ENCODE peak calls at places on chromosome 10, in eight cellular contexts. One of them, this sample, is unnamed.

GRCh38 chr10:124646483-124647352 is 97.5 kb downstream of the FAM53B start:
- DNase-seq in iris pigment epithelial cell: peak
- DNase-seq in activated CD8-positive, alpha-beta memory T cell treated with anti-CD3 and anti-CD28 coated beads, Interleukin-2, amount 50 U/mL, for 48 hours: no peak
- DNase-seq in posterior vena cava: peak
- DNase-seq in memory B cell: no peak
- DNase-seq in germinal center: no peak
- DNase-seq in T follicular helper cell: no peak
- DNase-seq in stimulated activated CD8-positive, alpha-beta memory T cell treated with anti-CD3 and anti-CD28 coated beads, Interleukin-7, amount 100 ng/mL, for 4 hours: no peak
- DNase-seq in this sample: no peak

GRCh38 chr10:77490915-77491314 is 146.7 kb downstream of the KCNMA1 start:
- DNase-seq in iris pigment epithelial cell: peak
- DNase-seq in activated CD8-positive, alpha-beta memory T cell treated with anti-CD3 and anti-CD28 coated beads, Interleukin-2, amount 50 U/mL, for 48 hours: no peak
- DNase-seq in memory B cell: no peak
- DNase-seq in posterior vena cava: no peak
- DNase-seq in stimulated activated CD8-positive, alpha-beta memory T cell treated with anti-CD3 and anti-CD28 coated beads, Interleukin-7, amount 100 ng/mL, for 4 hours: no peak
- DNase-seq in T follicular helper cell: no peak
- DNase-seq in germinal center: no peak
- DNase-seq in this sample: no peak

GRCh38 chr10:100717166-100717565 is 28.2 kb upstream of the PAX2 start:
- DNase-seq in posterior vena cava: no peak
- DNase-seq in memory B cell: no peak
- DNase-seq in activated CD8-positive, alpha-beta memory T cell treated with anti-CD3 and anti-CD28 coated beads, Interleukin-2, amount 50 U/mL, for 48 hours: no peak
- DNase-seq in T follicular helper cell: no peak
- DNase-seq in germinal center: no peak
- DNase-seq in stimulated activated CD8-positive, alpha-beta memory T cell treated with anti-CD3 and anti-CD28 coated beads, Interleukin-7, amount 100 ng/mL, for 4 hours: no peak
- DNase-seq in iris pigment epithelial cell: no peak
- DNase-seq in this sample: no peak

GRCh38 chr10:112374724-112375541 is 1.0 kb downstream of the ACSL5 start:
- DNase-seq in T follicular helper cell: no peak
- DNase-seq in activated CD8-positive, alpha-beta memory T cell treated with anti-CD3 and anti-CD28 coated beads, Interleukin-2, amount 50 U/mL, for 48 hours: peak
- DNase-seq in posterior vena cava: no peak
- DNase-seq in memory B cell: peak
- DNase-seq in germinal center: peak
- DNase-seq in stimulated activated CD8-positive, alpha-beta memory T cell treated with anti-CD3 and anti-CD28 coated beads, Interleukin-7, amount 100 ng/mL, for 4 hours: no peak
- DNase-seq in iris pigment epithelial cell: peak
- DNase-seq in this sample: no peak

GRCh38 chr10:34670101-34670500 is 145.0 kb downstream of the PARD3 start:
- DNase-seq in iris pigment epithelial cell: no peak
- DNase-seq in T follicular helper cell: no peak
- DNase-seq in activated CD8-positive, alpha-beta memory T cell treated with anti-CD3 and anti-CD28 coated beads, Interleukin-2, amount 50 U/mL, for 48 hours: no peak
- DNase-seq in memory B cell: no peak
- DNase-seq in stimulated activated CD8-positive, alpha-beta memory T cell treated with anti-CD3 and anti-CD28 coated beads, Interleukin-7, amount 100 ng/mL, for 4 hours: no peak
- DNase-seq in germinal center: no peak
- DNase-seq in posterior vena cava: no peak
- DNase-seq in this sample: no peak

GRCh38 chr10:15703167-15703880 is 16.4 kb downstream of the ITGA8 start:
- DNase-seq in stimulated activated CD8-positive, alpha-beta memory T cell treated with anti-CD3 and anti-CD28 coated beads, Interleukin-7, amount 100 ng/mL, for 4 hours: no peak
- DNase-seq in germinal center: no peak
- DNase-seq in activated CD8-positive, alpha-beta memory T cell treated with anti-CD3 and anti-CD28 coated beads, Interleukin-2, amount 50 U/mL, for 48 hours: no peak
- DNase-seq in T follicular helper cell: no peak
- DNase-seq in posterior vena cava: no peak
- DNase-seq in memory B cell: no peak
- DNase-seq in iris pigment epithelial cell: peak
- DNase-seq in this sample: no peak

GRCh38 chr10:71211759-71212248 is 566 bp upstream of the UNC5B start:
- DNase-seq in stimulated activated CD8-positive, alpha-beta memory T cell treated with anti-CD3 and anti-CD28 coated beads, Interleukin-7, amount 100 ng/mL, for 4 hours: no peak
- DNase-seq in memory B cell: no peak
- DNase-seq in T follicular helper cell: no peak
- DNase-seq in iris pigment epithelial cell: no peak
- DNase-seq in posterior vena cava: no peak
- DNase-seq in activated CD8-positive, alpha-beta memory T cell treated with anti-CD3 and anti-CD28 coated beads, Interleukin-2, amount 50 U/mL, for 48 hours: peak
- DNase-seq in germinal center: no peak
- DNase-seq in this sample: no peak

GRCh38 chr10:109974509-109975191 is 33.1 kb upstream of the ADD3 start:
- DNase-seq in activated CD8-positive, alpha-beta memory T cell treated with anti-CD3 and anti-CD28 coated beads, Interleukin-2, amount 50 U/mL, for 48 hours: no peak
- DNase-seq in iris pigment epithelial cell: peak
- DNase-seq in T follicular helper cell: no peak
- DNase-seq in memory B cell: no peak
- DNase-seq in stimulated activated CD8-positive, alpha-beta memory T cell treated with anti-CD3 and anti-CD28 coated beads, Interleukin-7, amount 100 ng/mL, for 4 hours: no peak
- DNase-seq in posterior vena cava: no peak
- DNase-seq in germinal center: no peak
- DNase-seq in this sample: no peak

GRCh38 chr10:97584060-97584797 is at the start of gene HOGA1:
- DNase-seq in activated CD8-positive, alpha-beta memory T cell treated with anti-CD3 and anti-CD28 coated beads, Interleukin-2, amount 50 U/mL, for 48 hours: no peak
- DNase-seq in memory B cell: no peak
- DNase-seq in T follicular helper cell: no peak
- DNase-seq in germinal center: no peak
- DNase-seq in posterior vena cava: peak
- DNase-seq in stimulated activated CD8-positive, alpha-beta memory T cell treated with anti-CD3 and anti-CD28 coated beads, Interleukin-7, amount 100 ng/mL, for 4 hours: no peak
- DNase-seq in iris pigment epithelial cell: peak
- DNase-seq in this sample: no peak

GRCh38 chr10:46554166-46554781 is 2.2 kb downstream of the GPRIN2 start:
- DNase-seq in memory B cell: no peak
- DNase-seq in activated CD8-positive, alpha-beta memory T cell treated with anti-CD3 and anti-CD28 coated beads, Interleukin-2, amount 50 U/mL, for 48 hours: no peak
- DNase-seq in germinal center: no peak
- DNase-seq in posterior vena cava: no peak
- DNase-seq in T follicular helper cell: no peak
- DNase-seq in stimulated activated CD8-positive, alpha-beta memory T cell treated with anti-CD3 and anti-CD28 coated beads, Interleukin-7, amount 100 ng/mL, for 4 hours: no peak
- DNase-seq in iris pigment epithelial cell: no peak
- DNase-seq in this sample: no peak

GRCh38 chr10:35172574-35172973 is 45.9 kb downstream of the CREM start:
- DNase-seq in T follicular helper cell: no peak
- DNase-seq in iris pigment epithelial cell: peak
- DNase-seq in stimulated activated CD8-positive, alpha-beta memory T cell treated with anti-CD3 and anti-CD28 coated beads, Interleukin-7, amount 100 ng/mL, for 4 hours: no peak
- DNase-seq in posterior vena cava: no peak
- DNase-seq in memory B cell: no peak
- DNase-seq in germinal center: no peak
- DNase-seq in activated CD8-positive, alpha-beta memory T cell treated with anti-CD3 and anti-CD28 coated beads, Interleukin-2, amount 50 U/mL, for 48 hours: no peak
- DNase-seq in this sample: no peak

GRCh38 chr10:129622736-129623135 is 155.7 kb downstream of the MGMT start:
- DNase-seq in stimulated activated CD8-positive, alpha-beta memory T cell treated with anti-CD3 and anti-CD28 coated beads, Interleukin-7, amount 100 ng/mL, for 4 hours: no peak
- DNase-seq in activated CD8-positive, alpha-beta memory T cell treated with anti-CD3 and anti-CD28 coated beads, Interleukin-2, amount 50 U/mL, for 48 hours: no peak
- DNase-seq in posterior vena cava: no peak
- DNase-seq in memory B cell: no peak
- DNase-seq in germinal center: no peak
- DNase-seq in iris pigment epithelial cell: peak
- DNase-seq in T follicular helper cell: no peak
- DNase-seq in this sample: no peak

GRCh38 chr10:44071479-44071878 is 313.4 kb downstream of the CXCL12 start:
- DNase-seq in activated CD8-positive, alpha-beta memory T cell treated with anti-CD3 and anti-CD28 coated beads, Interleukin-2, amount 50 U/mL, for 48 hours: no peak
- DNase-seq in memory B cell: no peak
- DNase-seq in stimulated activated CD8-positive, alpha-beta memory T cell treated with anti-CD3 and anti-CD28 coated beads, Interleukin-7, amount 100 ng/mL, for 4 hours: no peak
- DNase-seq in iris pigment epithelial cell: no peak
- DNase-seq in posterior vena cava: no peak
- DNase-seq in germinal center: no peak
- DNase-seq in T follicular helper cell: no peak
- DNase-seq in this sample: no peak

GRCh38 chr10:79334573-79334972 is 12.7 kb upstream of the PPIF start:
- DNase-seq in stimulated activated CD8-positive, alpha-beta memory T cell treated with anti-CD3 and anti-CD28 coated beads, Interleukin-7, amount 100 ng/mL, for 4 hours: no peak
- DNase-seq in T follicular helper cell: no peak
- DNase-seq in germinal center: no peak
- DNase-seq in posterior vena cava: no peak
- DNase-seq in activated CD8-positive, alpha-beta memory T cell treated with anti-CD3 and anti-CD28 coated beads, Interleukin-2, amount 50 U/mL, for 48 hours: no peak
- DNase-seq in iris pigment epithelial cell: no peak
- DNase-seq in memory B cell: no peak
- DNase-seq in this sample: no peak

GRCh38 chr10:122230222-122230621 is 40.9 kb upstream of the BTBD16 start:
- DNase-seq in iris pigment epithelial cell: no peak
- DNase-seq in posterior vena cava: peak
- DNase-seq in germinal center: no peak
- DNase-seq in activated CD8-positive, alpha-beta memory T cell treated with anti-CD3 and anti-CD28 coated beads, Interleukin-2, amount 50 U/mL, for 48 hours: no peak
- DNase-seq in T follicular helper cell: no peak
- DNase-seq in stimulated activated CD8-positive, alpha-beta memory T cell treated with anti-CD3 and anti-CD28 coated beads, Interleukin-7, amount 100 ng/mL, for 4 hours: no peak
- DNase-seq in memory B cell: no peak
- DNase-seq in this sample: no peak

GRCh38 chr10:123891147-123892011 is at the start of gene CPXM2:
- DNase-seq in iris pigment epithelial cell: no peak
- DNase-seq in posterior vena cava: peak
- DNase-seq in memory B cell: no peak
- DNase-seq in stimulated activated CD8-positive, alpha-beta memory T cell treated with anti-CD3 and anti-CD28 coated beads, Interleukin-7, amount 100 ng/mL, for 4 hours: no peak
- DNase-seq in activated CD8-positive, alpha-beta memory T cell treated with anti-CD3 and anti-CD28 coated beads, Interleukin-2, amount 50 U/mL, for 48 hours: no peak
- DNase-seq in T follicular helper cell: no peak
- DNase-seq in germinal center: no peak
- DNase-seq in this sample: no peak

GRCh38 chr10:70324951-70325781 is 41.4 kb upstream of the NPFFR1 start:
- DNase-seq in stimulated activated CD8-positive, alpha-beta memory T cell treated with anti-CD3 and anti-CD28 coated beads, Interleukin-7, amount 100 ng/mL, for 4 hours: no peak
- DNase-seq in posterior vena cava: peak
- DNase-seq in activated CD8-positive, alpha-beta memory T cell treated with anti-CD3 and anti-CD28 coated beads, Interleukin-2, amount 50 U/mL, for 48 hours: no peak
- DNase-seq in T follicular helper cell: no peak
- DNase-seq in germinal center: no peak
- DNase-seq in memory B cell: no peak
- DNase-seq in iris pigment epithelial cell: no peak
- DNase-seq in this sample: no peak

GRCh38 chr10:84908491-84908890 is 580.1 kb downstream of the CCSER2 start:
- DNase-seq in memory B cell: no peak
- DNase-seq in stimulated activated CD8-positive, alpha-beta memory T cell treated with anti-CD3 and anti-CD28 coated beads, Interleukin-7, amount 100 ng/mL, for 4 hours: no peak
- DNase-seq in activated CD8-positive, alpha-beta memory T cell treated with anti-CD3 and anti-CD28 coated beads, Interleukin-2, amount 50 U/mL, for 48 hours: no peak
- DNase-seq in posterior vena cava: no peak
- DNase-seq in iris pigment epithelial cell: no peak
- DNase-seq in germinal center: no peak
- DNase-seq in T follicular helper cell: no peak
- DNase-seq in this sample: no peak

GRCh38 chr10:26730548-26730947 is 33.0 kb downstream of the PDSS1 start:
- DNase-seq in iris pigment epithelial cell: no peak
- DNase-seq in memory B cell: no peak
- DNase-seq in posterior vena cava: no peak
- DNase-seq in germinal center: peak
- DNase-seq in activated CD8-positive, alpha-beta memory T cell treated with anti-CD3 and anti-CD28 coated beads, Interleukin-2, amount 50 U/mL, for 48 hours: no peak
- DNase-seq in T follicular helper cell: no peak
- DNase-seq in stimulated activated CD8-positive, alpha-beta memory T cell treated with anti-CD3 and anti-CD28 coated beads, Interleukin-7, amount 100 ng/mL, for 4 hours: no peak
- DNase-seq in this sample: no peak

GRCh38 chr10:70247360-70247759 is 14.1 kb upstream of the PPA1 start:
- DNase-seq in activated CD8-positive, alpha-beta memory T cell treated with anti-CD3 and anti-CD28 coated beads, Interleukin-2, amount 50 U/mL, for 48 hours: no peak
- DNase-seq in iris pigment epithelial cell: no peak
- DNase-seq in T follicular helper cell: no peak
- DNase-seq in memory B cell: no peak
- DNase-seq in germinal center: no peak
- DNase-seq in posterior vena cava: no peak
- DNase-seq in stimulated activated CD8-positive, alpha-beta memory T cell treated with anti-CD3 and anti-CD28 coated beads, Interleukin-7, amount 100 ng/mL, for 4 hours: no peak
- DNase-seq in this sample: no peak

GRCh38 chr10:93403741-93404354 is 78.3 kb downstream of the MYOF start:
- DNase-seq in iris pigment epithelial cell: peak
- DNase-seq in memory B cell: no peak
- DNase-seq in germinal center: no peak
- DNase-seq in stimulated activated CD8-positive, alpha-beta memory T cell treated with anti-CD3 and anti-CD28 coated beads, Interleukin-7, amount 100 ng/mL, for 4 hours: no peak
- DNase-seq in activated CD8-positive, alpha-beta memory T cell treated with anti-CD3 and anti-CD28 coated beads, Interleukin-2, amount 50 U/mL, for 48 hours: no peak
- DNase-seq in T follicular helper cell: no peak
- DNase-seq in posterior vena cava: no peak
- DNase-seq in this sample: no peak

GRCh38 chr10:92418221-92418620 is 127.3 kb downstream of the MARCHF5 start:
- DNase-seq in iris pigment epithelial cell: peak
- DNase-seq in posterior vena cava: no peak
- DNase-seq in T follicular helper cell: no peak
- DNase-seq in stimulated activated CD8-positive, alpha-beta memory T cell treated with anti-CD3 and anti-CD28 coated beads, Interleukin-7, amount 100 ng/mL, for 4 hours: no peak
- DNase-seq in activated CD8-positive, alpha-beta memory T cell treated with anti-CD3 and anti-CD28 coated beads, Interleukin-2, amount 50 U/mL, for 48 hours: no peak
- DNase-seq in germinal center: no peak
- DNase-seq in memory B cell: no peak
- DNase-seq in this sample: no peak

GRCh38 chr10:7610651-7611389 is 55.9 kb downstream of the ITIH5 start:
- DNase-seq in memory B cell: no peak
- DNase-seq in posterior vena cava: peak
- DNase-seq in stimulated activated CD8-positive, alpha-beta memory T cell treated with anti-CD3 and anti-CD28 coated beads, Interleukin-7, amount 100 ng/mL, for 4 hours: no peak
- DNase-seq in germinal center: no peak
- DNase-seq in iris pigment epithelial cell: peak
- DNase-seq in T follicular helper cell: no peak
- DNase-seq in activated CD8-positive, alpha-beta memory T cell treated with anti-CD3 and anti-CD28 coated beads, Interleukin-2, amount 50 U/mL, for 48 hours: no peak
- DNase-seq in this sample: no peak

GRCh38 chr10:3635697-3636096 is 149.3 kb downstream of the KLF6 start:
- DNase-seq in activated CD8-positive, alpha-beta memory T cell treated with anti-CD3 and anti-CD28 coated beads, Interleukin-2, amount 50 U/mL, for 48 hours: no peak
- DNase-seq in germinal center: no peak
- DNase-seq in stimulated activated CD8-positive, alpha-beta memory T cell treated with anti-CD3 and anti-CD28 coated beads, Interleukin-7, amount 100 ng/mL, for 4 hours: no peak
- DNase-seq in T follicular helper cell: no peak
- DNase-seq in iris pigment epithelial cell: no peak
- DNase-seq in posterior vena cava: no peak
- DNase-seq in memory B cell: no peak
- DNase-seq in this sample: no peak

GRCh38 chr10:64060389-64060788 is 539.2 kb downstream of the REEP3 start:
- DNase-seq in T follicular helper cell: no peak
- DNase-seq in activated CD8-positive, alpha-beta memory T cell treated with anti-CD3 and anti-CD28 coated beads, Interleukin-2, amount 50 U/mL, for 48 hours: no peak
- DNase-seq in germinal center: no peak
- DNase-seq in iris pigment epithelial cell: no peak
- DNase-seq in stimulated activated CD8-positive, alpha-beta memory T cell treated with anti-CD3 and anti-CD28 coated beads, Interleukin-7, amount 100 ng/mL, for 4 hours: no peak
- DNase-seq in posterior vena cava: no peak
- DNase-seq in memory B cell: no peak
- DNase-seq in this sample: no peak

GRCh38 chr10:15363031-15363430 is 8.1 kb downstream of the FAM171A1 start:
- DNase-seq in posterior vena cava: no peak
- DNase-seq in iris pigment epithelial cell: peak
- DNase-seq in germinal center: no peak
- DNase-seq in stimulated activated CD8-positive, alpha-beta memory T cell treated with anti-CD3 and anti-CD28 coated beads, Interleukin-7, amount 100 ng/mL, for 4 hours: no peak
- DNase-seq in memory B cell: no peak
- DNase-seq in T follicular helper cell: no peak
- DNase-seq in activated CD8-positive, alpha-beta memory T cell treated with anti-CD3 and anti-CD28 coated beads, Interleukin-2, amount 50 U/mL, for 48 hours: no peak
- DNase-seq in this sample: no peak

This sample was measured in effector CD8-positive, alpha-beta T cell.